ENCODE peak calls at places on chromosomes 13 and 19, in ten cellular contexts. One of them, this sample, is unnamed.

GRCh38 chr13:100334209-100334608 is 245.3 kb downstream of the PCCA start:
- DNase-seq in stimulated activated CD8-positive, alpha-beta memory T cell treated with anti-CD3 and anti-CD28 coated beads, Interleukin-2, amount 100 ng/mL, for 48 hours: no peak
- DNase-seq in fibroblast of the conjunctiva: no peak
- DNase-seq in NCI-H345: no peak
- DNase-seq in fibroblast of pulmonary artery: no peak
- DNase-seq in progenitor cell of endocrine pancreas: no peak
- DNase-seq in heart right ventricle: no peak
- DNase-seq in NCI-H1105: no peak
- DNase-seq in endothelial cell of umbilical vein: no peak
- DNase-seq in stomach: no peak
- DNase-seq in this sample: no peak

GRCh38 chr13:48769107-48769704 is 115.5 kb downstream of the CYSLTR2 start:
- DNase-seq in stimulated activated CD8-positive, alpha-beta memory T cell treated with anti-CD3 and anti-CD28 coated beads, Interleukin-2, amount 100 ng/mL, for 48 hours: peak
- DNase-seq in fibroblast of the conjunctiva: peak
- DNase-seq in NCI-H345: peak
- DNase-seq in fibroblast of pulmonary artery: peak
- DNase-seq in progenitor cell of endocrine pancreas: peak
- DNase-seq in heart right ventricle: no peak
- DNase-seq in NCI-H1105: peak
- DNase-seq in endothelial cell of umbilical vein: peak
- DNase-seq in stomach: peak
- DNase-seq in this sample: peak

GRCh38 chr19:2613507-2614295 is 88.8 kb downstream of the GNG7 start:
- DNase-seq in stimulated activated CD8-positive, alpha-beta memory T cell treated with anti-CD3 and anti-CD28 coated beads, Interleukin-2, amount 100 ng/mL, for 48 hours: peak
- DNase-seq in fibroblast of the conjunctiva: no peak
- DNase-seq in NCI-H345: peak
- DNase-seq in fibroblast of pulmonary artery: peak
- DNase-seq in progenitor cell of endocrine pancreas: no peak
- DNase-seq in heart right ventricle: peak
- DNase-seq in NCI-H1105: no peak
- DNase-seq in endothelial cell of umbilical vein: peak
- DNase-seq in stomach: peak
- DNase-seq in this sample: no peak

GRCh38 chr13:71358218-71358617 is 508.8 kb downstream of the DACH1 start:
- DNase-seq in stimulated activated CD8-positive, alpha-beta memory T cell treated with anti-CD3 and anti-CD28 coated beads, Interleukin-2, amount 100 ng/mL, for 48 hours: no peak
- DNase-seq in fibroblast of the conjunctiva: no peak
- DNase-seq in NCI-H345: no peak
- DNase-seq in fibroblast of pulmonary artery: no peak
- DNase-seq in progenitor cell of endocrine pancreas: no peak
- DNase-seq in heart right ventricle: no peak
- DNase-seq in NCI-H1105: no peak
- DNase-seq in endothelial cell of umbilical vein: peak
- DNase-seq in stomach: no peak
- DNase-seq in this sample: no peak

GRCh38 chr19:2337329-2337707 is 8.8 kb downstream of the SPPL2B start:
- DNase-seq in stimulated activated CD8-positive, alpha-beta memory T cell treated with anti-CD3 and anti-CD28 coated beads, Interleukin-2, amount 100 ng/mL, for 48 hours: no peak
- DNase-seq in fibroblast of the conjunctiva: peak
- DNase-seq in NCI-H345: peak
- DNase-seq in fibroblast of pulmonary artery: peak
- DNase-seq in progenitor cell of endocrine pancreas: no peak
- DNase-seq in heart right ventricle: no peak
- DNase-seq in NCI-H1105: no peak
- DNase-seq in endothelial cell of umbilical vein: no peak
- DNase-seq in stomach: no peak
- DNase-seq in this sample: peak

GRCh38 chr19:17794731-17795494 is at the start of gene B3GNT3:
- DNase-seq in stimulated activated CD8-positive, alpha-beta memory T cell treated with anti-CD3 and anti-CD28 coated beads, Interleukin-2, amount 100 ng/mL, for 48 hours: no peak
- DNase-seq in fibroblast of the conjunctiva: no peak
- DNase-seq in NCI-H345: peak
- DNase-seq in fibroblast of pulmonary artery: peak
- DNase-seq in progenitor cell of endocrine pancreas: no peak
- DNase-seq in heart right ventricle: peak
- DNase-seq in NCI-H1105: peak
- DNase-seq in endothelial cell of umbilical vein: no peak
- DNase-seq in stomach: peak
- DNase-seq in this sample: peak

GRCh38 chr13:78393286-78393685 is 210.1 kb downstream of the POU4F1 start:
- DNase-seq in stimulated activated CD8-positive, alpha-beta memory T cell treated with anti-CD3 and anti-CD28 coated beads, Interleukin-2, amount 100 ng/mL, for 48 hours: no peak
- DNase-seq in fibroblast of the conjunctiva: no peak
- DNase-seq in NCI-H345: no peak
- DNase-seq in fibroblast of pulmonary artery: no peak
- DNase-seq in progenitor cell of endocrine pancreas: no peak
- DNase-seq in heart right ventricle: no peak
- DNase-seq in NCI-H1105: no peak
- DNase-seq in endothelial cell of umbilical vein: no peak
- DNase-seq in stomach: no peak
- DNase-seq in this sample: no peak

GRCh38 chr19:40862333-40862732 is 12.1 kb upstream of the CYP2A6 start:
- DNase-seq in stimulated activated CD8-positive, alpha-beta memory T cell treated with anti-CD3 and anti-CD28 coated beads, Interleukin-2, amount 100 ng/mL, for 48 hours: no peak
- DNase-seq in fibroblast of the conjunctiva: no peak
- DNase-seq in NCI-H345: no peak
- DNase-seq in fibroblast of pulmonary artery: no peak
- DNase-seq in progenitor cell of endocrine pancreas: no peak
- DNase-seq in heart right ventricle: no peak
- DNase-seq in NCI-H1105: no peak
- DNase-seq in endothelial cell of umbilical vein: no peak
- DNase-seq in stomach: no peak
- DNase-seq in this sample: no peak

GRCh38 chr19:56099638-56100539 is 21.2 kb downstream of the ZNF787 start:
- DNase-seq in stimulated activated CD8-positive, alpha-beta memory T cell treated with anti-CD3 and anti-CD28 coated beads, Interleukin-2, amount 100 ng/mL, for 48 hours: no peak
- DNase-seq in fibroblast of the conjunctiva: no peak
- DNase-seq in NCI-H345: no peak
- DNase-seq in fibroblast of pulmonary artery: no peak
- DNase-seq in progenitor cell of endocrine pancreas: no peak
- DNase-seq in heart right ventricle: peak
- DNase-seq in NCI-H1105: no peak
- DNase-seq in endothelial cell of umbilical vein: no peak
- DNase-seq in stomach: no peak
- DNase-seq in this sample: no peak

GRCh38 chr13:110044521-110045200 is 258.3 kb upstream of the IRS2 start:
- DNase-seq in stimulated activated CD8-positive, alpha-beta memory T cell treated with anti-CD3 and anti-CD28 coated beads, Interleukin-2, amount 100 ng/mL, for 48 hours: no peak
- DNase-seq in fibroblast of the conjunctiva: peak
- DNase-seq in NCI-H345: peak
- DNase-seq in fibroblast of pulmonary artery: peak
- DNase-seq in progenitor cell of endocrine pancreas: no peak
- DNase-seq in heart right ventricle: no peak
- DNase-seq in NCI-H1105: peak
- DNase-seq in endothelial cell of umbilical vein: no peak
- DNase-seq in stomach: no peak
- DNase-seq in this sample: no peak

GRCh38 chr19:56594783-56595547 is at the start of gene ZNF71:
- DNase-seq in stimulated activated CD8-positive, alpha-beta memory T cell treated with anti-CD3 and anti-CD28 coated beads, Interleukin-2, amount 100 ng/mL, for 48 hours: peak
- DNase-seq in fibroblast of the conjunctiva: peak
- DNase-seq in NCI-H345: peak
- DNase-seq in fibroblast of pulmonary artery: peak
- DNase-seq in progenitor cell of endocrine pancreas: peak
- DNase-seq in heart right ventricle: peak
- DNase-seq in NCI-H1105: peak
- DNase-seq in endothelial cell of umbilical vein: peak
- DNase-seq in stomach: peak
- DNase-seq in this sample: peak

GRCh38 chr13:91724591-91724990 is 326.2 kb downstream of the GPC5 start:
- DNase-seq in stimulated activated CD8-positive, alpha-beta memory T cell treated with anti-CD3 and anti-CD28 coated beads, Interleukin-2, amount 100 ng/mL, for 48 hours: no peak
- DNase-seq in fibroblast of the conjunctiva: no peak
- DNase-seq in NCI-H345: no peak
- DNase-seq in fibroblast of pulmonary artery: no peak
- DNase-seq in progenitor cell of endocrine pancreas: no peak
- DNase-seq in heart right ventricle: no peak
- DNase-seq in NCI-H1105: no peak
- DNase-seq in endothelial cell of umbilical vein: no peak
- DNase-seq in stomach: no peak
- DNase-seq in this sample: no peak

GRCh38 chr19:35725216-35725861 is 7.5 kb downstream of the KMT2B start:
- DNase-seq in stimulated activated CD8-positive, alpha-beta memory T cell treated with anti-CD3 and anti-CD28 coated beads, Interleukin-2, amount 100 ng/mL, for 48 hours: no peak
- DNase-seq in fibroblast of the conjunctiva: no peak
- DNase-seq in NCI-H345: no peak
- DNase-seq in fibroblast of pulmonary artery: no peak
- DNase-seq in progenitor cell of endocrine pancreas: no peak
- DNase-seq in heart right ventricle: no peak
- DNase-seq in NCI-H1105: no peak
- DNase-seq in endothelial cell of umbilical vein: no peak
- DNase-seq in stomach: no peak
- DNase-seq in this sample: no peak

GRCh38 chr19:11176466-11177193 is 20.7 kb downstream of the KANK2 start:
- DNase-seq in stimulated activated CD8-positive, alpha-beta memory T cell treated with anti-CD3 and anti-CD28 coated beads, Interleukin-2, amount 100 ng/mL, for 48 hours: no peak
- DNase-seq in fibroblast of the conjunctiva: no peak
- DNase-seq in NCI-H345: no peak
- DNase-seq in fibroblast of pulmonary artery: no peak
- DNase-seq in progenitor cell of endocrine pancreas: no peak
- DNase-seq in heart right ventricle: no peak
- DNase-seq in NCI-H1105: no peak
- DNase-seq in endothelial cell of umbilical vein: no peak
- DNase-seq in stomach: no peak
- DNase-seq in this sample: no peak

GRCh38 chr13:30892966-30893365 is 13.1 kb upstream of the MEDAG start:
- DNase-seq in stimulated activated CD8-positive, alpha-beta memory T cell treated with anti-CD3 and anti-CD28 coated beads, Interleukin-2, amount 100 ng/mL, for 48 hours: no peak
- DNase-seq in fibroblast of the conjunctiva: no peak
- DNase-seq in NCI-H345: no peak
- DNase-seq in fibroblast of pulmonary artery: peak
- DNase-seq in progenitor cell of endocrine pancreas: peak
- DNase-seq in heart right ventricle: peak
- DNase-seq in NCI-H1105: no peak
- DNase-seq in endothelial cell of umbilical vein: no peak
- DNase-seq in stomach: no peak
- DNase-seq in this sample: no peak